ENCODE peak calls at places on chromosomes 11 and 22, in nine cellular contexts. One of them, this sample, is unnamed.

GRCh38 chr11:65430406-65431217 is 8.0 kb downstream of the NEAT1 start:
- DNase-seq in choroid plexus epithelial cell: peak; percentile 85
- DNase-seq in spleen: no peak
- DNase-seq in A549: peak; percentile 62
- DNase-seq in body of pancreas: peak; percentile 35
- DNase-seq in Calu3: no peak
- DNase-seq in suprapubic skin: peak; percentile 44
- DNase-seq in GM20000: no peak
- DNase-seq in CD4-positive, alpha-beta T cell: no peak
- DNase-seq in this sample: no peak

GRCh38 chr11:15938362-15938725 is 418.0 kb downstream of the SOX6 start:
- DNase-seq in choroid plexus epithelial cell: no peak
- DNase-seq in spleen: no peak
- DNase-seq in A549: no peak
- DNase-seq in body of pancreas: no peak
- DNase-seq in Calu3: no peak
- DNase-seq in suprapubic skin: no peak
- DNase-seq in GM20000: no peak
- DNase-seq in CD4-positive, alpha-beta T cell: no peak
- DNase-seq in this sample: no peak

GRCh38 chr11:109695696-109696095 is 273.7 kb downstream of the C11orf87 start:
- DNase-seq in choroid plexus epithelial cell: peak; percentile 29
- DNase-seq in spleen: no peak
- DNase-seq in A549: no peak
- DNase-seq in body of pancreas: no peak
- DNase-seq in Calu3: no peak
- DNase-seq in suprapubic skin: no peak
- DNase-seq in GM20000: no peak
- DNase-seq in CD4-positive, alpha-beta T cell: no peak
- DNase-seq in this sample: no peak

GRCh38 chr11:120801801-120802689 is 221.9 kb upstream of the TBCEL start:
- DNase-seq in choroid plexus epithelial cell: peak; percentile 76
- DNase-seq in spleen: no peak
- DNase-seq in A549: peak; percentile 38
- DNase-seq in body of pancreas: peak; percentile 57
- DNase-seq in Calu3: peak; percentile 63
- DNase-seq in suprapubic skin: no peak
- DNase-seq in GM20000: peak; percentile 76
- DNase-seq in CD4-positive, alpha-beta T cell: peak; percentile 19
- DNase-seq in this sample: no peak

GRCh38 chr11:118430956-118431355 is 5.3 kb upstream of the KMT2A start:
- DNase-seq in choroid plexus epithelial cell: peak; percentile 19
- DNase-seq in spleen: no peak
- DNase-seq in A549: no peak
- DNase-seq in body of pancreas: no peak
- DNase-seq in Calu3: no peak
- DNase-seq in suprapubic skin: no peak
- DNase-seq in GM20000: no peak
- DNase-seq in CD4-positive, alpha-beta T cell: no peak
- DNase-seq in this sample: no peak

GRCh38 chr11:2267306-2267861 is 3.0 kb downstream of the ASCL2 start:
- DNase-seq in choroid plexus epithelial cell: no peak
- DNase-seq in spleen: no peak
- DNase-seq in A549: no peak
- DNase-seq in body of pancreas: peak; percentile 10
- DNase-seq in Calu3: no peak
- DNase-seq in suprapubic skin: no peak
- DNase-seq in GM20000: no peak
- DNase-seq in CD4-positive, alpha-beta T cell: no peak
- DNase-seq in this sample: no peak

GRCh38 chr11:102810943-102811528 is 13.1 kb upstream of the MMP1 start:
- DNase-seq in choroid plexus epithelial cell: peak; percentile 61
- DNase-seq in spleen: no peak
- DNase-seq in A549: peak; percentile 12
- DNase-seq in body of pancreas: no peak
- DNase-seq in Calu3: no peak
- DNase-seq in suprapubic skin: no peak
- DNase-seq in GM20000: no peak
- DNase-seq in CD4-positive, alpha-beta T cell: no peak
- DNase-seq in this sample: no peak

GRCh38 chr11:7665473-7666291 is 7.6 kb downstream of the CYB5R2 start:
- DNase-seq in choroid plexus epithelial cell: peak; percentile 78
- DNase-seq in spleen: peak; percentile 93
- DNase-seq in A549: peak; percentile 85
- DNase-seq in body of pancreas: peak; percentile 91
- DNase-seq in Calu3: peak; percentile 92
- DNase-seq in suprapubic skin: peak; percentile 90
- DNase-seq in GM20000: peak; percentile 90
- DNase-seq in CD4-positive, alpha-beta T cell: peak; percentile 39
- DNase-seq in this sample: peak; percentile 85

GRCh38 chr11:47923667-47924066 is 56.7 kb upstream of the PTPRJ start:
- DNase-seq in choroid plexus epithelial cell: peak; percentile 46
- DNase-seq in spleen: no peak
- DNase-seq in A549: no peak
- DNase-seq in body of pancreas: peak; percentile 51
- DNase-seq in Calu3: no peak
- DNase-seq in suprapubic skin: no peak
- DNase-seq in GM20000: no peak
- DNase-seq in CD4-positive, alpha-beta T cell: no peak
- DNase-seq in this sample: no peak

GRCh38 chr11:63985812-63986155 is 454 bp upstream of the OTUB1 start:
- DNase-seq in choroid plexus epithelial cell: no peak
- DNase-seq in spleen: peak; percentile 94
- DNase-seq in A549: no peak
- DNase-seq in body of pancreas: no peak
- DNase-seq in Calu3: peak; percentile 37
- DNase-seq in suprapubic skin: no peak
- DNase-seq in GM20000: peak; percentile 82
- DNase-seq in CD4-positive, alpha-beta T cell: peak; percentile 62
- DNase-seq in this sample: no peak

GRCh38 chr11:123560001-123560400 is 94.4 kb downstream of the SCN3B start:
- DNase-seq in choroid plexus epithelial cell: peak; percentile 79
- DNase-seq in spleen: no peak
- DNase-seq in A549: no peak
- DNase-seq in body of pancreas: peak; percentile 68
- DNase-seq in Calu3: no peak
- DNase-seq in suprapubic skin: peak; percentile 79
- DNase-seq in GM20000: no peak
- DNase-seq in CD4-positive, alpha-beta T cell: no peak
- DNase-seq in this sample: peak; percentile 53

GRCh38 chr22:28395920-28396447 is 283.7 kb downstream of the TTC28 start:
- DNase-seq in choroid plexus epithelial cell: peak; percentile 58
- DNase-seq in spleen: no peak
- DNase-seq in A549: peak; percentile 16
- DNase-seq in body of pancreas: no peak
- DNase-seq in Calu3: no peak
- DNase-seq in suprapubic skin: no peak
- DNase-seq in GM20000: no peak
- DNase-seq in CD4-positive, alpha-beta T cell: no peak
- DNase-seq in this sample: no peak

GRCh38 chr11:8834379-8834778 is 76.6 kb upstream of the AKIP1 start:
- DNase-seq in choroid plexus epithelial cell: no peak
- DNase-seq in spleen: peak; percentile 27
- DNase-seq in A549: no peak
- DNase-seq in body of pancreas: no peak
- DNase-seq in Calu3: no peak
- DNase-seq in suprapubic skin: peak; percentile 24
- DNase-seq in GM20000: no peak
- DNase-seq in CD4-positive, alpha-beta T cell: no peak
- DNase-seq in this sample: no peak
- TF ChIP-seq CTCF in choroid plexus epithelial cell: peak; percentile 23
- TF ChIP-seq CTCF in spleen: no peak
- TF ChIP-seq CTCF in A549: no peak
- TF ChIP-seq CTCF in body of pancreas: no peak
- TF ChIP-seq CTCF in Calu3: no peak
- TF ChIP-seq CTCF in suprapubic skin: no peak
- TF ChIP-seq CTCF in GM20000: no peak
- TF ChIP-seq CTCF in CD4-positive, alpha-beta T cell: no peak
- TF ChIP-seq CTCF in this sample: no peak

GRCh38 chr22:46738961-46739870 is 1.2 kb upstream of the CERK start:
- DNase-seq in choroid plexus epithelial cell: peak; percentile 66
- DNase-seq in spleen: no peak
- DNase-seq in A549: peak; percentile 89
- DNase-seq in body of pancreas: peak; percentile 90
- DNase-seq in Calu3: peak; percentile 88
- DNase-seq in suprapubic skin: no peak
- DNase-seq in GM20000: no peak
- DNase-seq in CD4-positive, alpha-beta T cell: peak; percentile 78
- DNase-seq in this sample: peak; percentile 81

GRCh38 chr22:46740910-46741785 is 3.1 kb upstream of the CERK start:
- DNase-seq in choroid plexus epithelial cell: no peak
- DNase-seq in spleen: no peak
- DNase-seq in A549: no peak
- DNase-seq in body of pancreas: no peak
- DNase-seq in Calu3: no peak
- DNase-seq in suprapubic skin: no peak
- DNase-seq in GM20000: no peak
- DNase-seq in CD4-positive, alpha-beta T cell: no peak
- DNase-seq in this sample: no peak

GRCh38 chr22:46744581-46744980 is 6.5 kb upstream of the CERK start:
- DNase-seq in choroid plexus epithelial cell: no peak
- DNase-seq in spleen: no peak
- DNase-seq in A549: no peak
- DNase-seq in body of pancreas: no peak
- DNase-seq in Calu3: no peak
- DNase-seq in suprapubic skin: no peak
- DNase-seq in GM20000: no peak
- DNase-seq in CD4-positive, alpha-beta T cell: no peak
- DNase-seq in this sample: no peak

GRCh38 chr22:46742576-46743221 is 4.6 kb upstream of the CERK start:
- DNase-seq in choroid plexus epithelial cell: no peak
- DNase-seq in spleen: no peak
- DNase-seq in A549: peak; percentile 55
- DNase-seq in body of pancreas: no peak
- DNase-seq in Calu3: no peak
- DNase-seq in suprapubic skin: no peak
- DNase-seq in GM20000: no peak
- DNase-seq in CD4-positive, alpha-beta T cell: no peak
- DNase-seq in this sample: no peak

DNA sequence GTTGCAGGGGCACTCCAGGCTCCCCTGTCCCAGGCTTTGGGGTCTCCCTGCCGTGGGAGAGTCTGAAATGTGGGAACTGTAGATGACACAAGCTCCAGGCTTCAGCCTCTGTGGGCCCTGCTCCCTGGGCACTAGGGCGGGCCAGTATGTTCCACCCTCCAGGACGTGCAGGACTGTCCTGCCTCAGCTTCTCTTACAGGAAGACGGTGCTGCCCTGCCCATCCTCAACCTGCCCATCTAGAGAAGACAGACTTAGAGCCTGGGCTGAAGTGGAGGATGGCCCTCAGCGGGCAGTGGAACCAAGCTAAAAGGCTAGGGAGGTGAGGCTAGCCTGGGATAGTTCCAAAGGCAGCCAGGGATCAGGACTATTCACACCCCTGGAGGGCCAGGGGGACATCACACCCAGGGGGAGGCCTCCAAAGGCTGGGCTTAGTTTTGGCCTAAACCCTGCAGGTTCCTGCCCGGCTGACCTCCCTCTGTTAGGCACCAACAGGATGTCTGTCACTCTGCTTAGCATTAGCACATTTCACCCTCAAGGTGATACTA is 4.0 kb upstream of the CERK start:
- DNase-seq in choroid plexus epithelial cell: no peak
- DNase-seq in spleen: no peak
- DNase-seq in A549: no peak
- DNase-seq in body of pancreas: no peak
- DNase-seq in Calu3: no peak
- DNase-seq in suprapubic skin: no peak
- DNase-seq in GM20000: no peak
- DNase-seq in CD4-positive, alpha-beta T cell: no peak
- DNase-seq in this sample: no peak
- TF ChIP-seq CTCF in choroid plexus epithelial cell: no peak
- TF ChIP-seq CTCF in spleen: no peak
- TF ChIP-seq CTCF in A549: no peak
- TF ChIP-seq CTCF in body of pancreas: no peak
- TF ChIP-seq CTCF in Calu3: no peak
- TF ChIP-seq CTCF in suprapubic skin: no peak
- TF ChIP-seq CTCF in GM20000: no peak
- TF ChIP-seq CTCF in CD4-positive, alpha-beta T cell: no peak
- TF ChIP-seq CTCF in this sample: no peak

GRCh38 chr11:97683733-97684132 is 1293.9 kb downstream of the JRKL start:
- DNase-seq in choroid plexus epithelial cell: peak; percentile 27
- DNase-seq in spleen: no peak
- DNase-seq in A549: peak; percentile 4
- DNase-seq in body of pancreas: no peak
- DNase-seq in Calu3: no peak
- DNase-seq in suprapubic skin: no peak
- DNase-seq in GM20000: no peak
- DNase-seq in CD4-positive, alpha-beta T cell: no peak
- DNase-seq in this sample: no peak
- TF ChIP-seq CTCF in choroid plexus epithelial cell: peak; percentile 8
- TF ChIP-seq CTCF in spleen: no peak
- TF ChIP-seq CTCF in A549: no peak
- TF ChIP-seq CTCF in body of pancreas: no peak
- TF ChIP-seq CTCF in Calu3: no peak
- TF ChIP-seq CTCF in suprapubic skin: no peak
- TF ChIP-seq CTCF in GM20000: no peak
- TF ChIP-seq CTCF in CD4-positive, alpha-beta T cell: no peak
- TF ChIP-seq CTCF in this sample: no peak

GRCh38 chr11:74694536-74694935 is 36.7 kb downstream of the CHRDL2 start:
- DNase-seq in choroid plexus epithelial cell: no peak
- DNase-seq in spleen: no peak
- DNase-seq in A549: no peak
- DNase-seq in body of pancreas: no peak
- DNase-seq in Calu3: no peak
- DNase-seq in suprapubic skin: no peak
- DNase-seq in GM20000: no peak
- DNase-seq in CD4-positive, alpha-beta T cell: no peak
- DNase-seq in this sample: no peak

GRCh38 chr11:74693531-74693930 is 37.7 kb downstream of the CHRDL2 start:
- DNase-seq in choroid plexus epithelial cell: no peak
- DNase-seq in spleen: no peak
- DNase-seq in A549: no peak
- DNase-seq in body of pancreas: no peak
- DNase-seq in Calu3: no peak
- DNase-seq in suprapubic skin: no peak
- DNase-seq in GM20000: no peak
- DNase-seq in CD4-positive, alpha-beta T cell: no peak
- DNase-seq in this sample: no peak

GRCh38 chr11:74695705-74696280 is 35.4 kb downstream of the CHRDL2 start:
- DNase-seq in choroid plexus epithelial cell: no peak
- DNase-seq in spleen: no peak
- DNase-seq in A549: no peak
- DNase-seq in body of pancreas: no peak
- DNase-seq in Calu3: no peak
- DNase-seq in suprapubic skin: no peak
- DNase-seq in GM20000: no peak
- DNase-seq in CD4-positive, alpha-beta T cell: no peak
- DNase-seq in this sample: no peak

GRCh38 chr11:74696488-74696887 is 34.7 kb downstream of the CHRDL2 start:
- DNase-seq in choroid plexus epithelial cell: peak; percentile 35
- DNase-seq in spleen: no peak
- DNase-seq in A549: peak; percentile 43
- DNase-seq in body of pancreas: no peak
- DNase-seq in Calu3: no peak
- DNase-seq in suprapubic skin: no peak
- DNase-seq in GM20000: no peak
- DNase-seq in CD4-positive, alpha-beta T cell: no peak
- DNase-seq in this sample: no peak

DNA sequence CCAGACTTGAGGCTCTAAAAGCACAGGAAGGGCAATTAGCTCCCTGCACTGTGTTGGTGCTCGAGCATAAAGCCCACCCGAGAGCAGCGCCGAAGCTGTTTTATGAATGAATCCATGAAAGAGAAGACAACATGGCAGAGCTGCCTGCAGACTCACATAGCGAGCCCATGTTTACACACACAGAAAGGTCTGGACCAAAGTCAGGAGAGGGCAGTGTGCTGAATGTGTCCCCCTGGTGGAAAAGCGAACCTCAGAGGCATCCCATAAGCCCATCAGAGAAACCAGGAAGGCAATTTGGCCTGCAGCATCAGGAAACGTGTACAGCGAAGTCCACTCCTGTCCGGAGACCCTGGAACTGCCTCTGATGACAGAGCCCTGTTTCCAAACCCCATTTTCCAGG is 37.1 kb downstream of the CHRDL2 start:
- DNase-seq in choroid plexus epithelial cell: no peak
- DNase-seq in spleen: no peak
- DNase-seq in A549: no peak
- DNase-seq in body of pancreas: no peak
- DNase-seq in Calu3: no peak
- DNase-seq in suprapubic skin: no peak
- DNase-seq in GM20000: no peak
- DNase-seq in CD4-positive, alpha-beta T cell: no peak
- DNase-seq in this sample: no peak
- TF ChIP-seq CTCF in choroid plexus epithelial cell: peak; percentile 50
- TF ChIP-seq CTCF in spleen: no peak
- TF ChIP-seq CTCF in A549: peak; percentile 16
- TF ChIP-seq CTCF in body of pancreas: no peak
- TF ChIP-seq CTCF in Calu3: no peak
- TF ChIP-seq CTCF in suprapubic skin: no peak
- TF ChIP-seq CTCF in GM20000: no peak
- TF ChIP-seq CTCF in CD4-positive, alpha-beta T cell: no peak
- TF ChIP-seq CTCF in this sample: no peak

This sample was measured in CD14-positive monocyte.